ENCODE peak calls at places on chromosomes 13 and 19, in eight cellular contexts. Y is pancreas; V is cardiac muscle cell; B is thoracic aorta; L is aorta; U is tibial artery; P is CD8-positive, alpha-beta T cell; E is A549. Q is an unnamed sample. For H3K9me3, the result is how much of the 10 kb centered on the place peaks cover.

GRCh38 chr13:42832341-42833153 is 51.2 kb downstream of the FAM216B start:
- DNase-seq in Y (peak), E (no peak), L (no peak), B (no peak), U (no peak), V (peak), P (no peak), Q (peak)

GRCh38 chr13:29999492-30000372 is 149.3 kb upstream of the UBL3 start:
- DNase-seq in Y (no peak), L (no peak), P (no peak), B (no peak), E (no peak), V (no peak), U (no peak), Q (no peak)

GRCh38 chr19:4531562-4532165 is 3.4 kb downstream of the PLIN5 start:
- DNase-seq in E (no peak), U (no peak), Y (peak), L (no peak), P (no peak), V (no peak), B (no peak), Q (no peak)

GRCh38 chr13:30107536-30108136 is 199.7 kb downstream of the KATNAL1 start:
- DNase-seq in V (peak), E (no peak), L (no peak), P (no peak), U (no peak), Y (no peak), B (no peak), Q (peak)

GRCh38 chr13:48400820-48401219 is 12.1 kb downstream of the LPAR6 start:
- DNase-seq in U (no peak), V (peak), B (no peak), E (no peak), P (no peak), L (no peak), Y (no peak), Q (peak)

GRCh38 chr13:80881495-80882482 is 540.9 kb upstream of the SPRY2 start:
- DNase-seq in Y (no peak), P (no peak), L (no peak), V (peak), B (no peak), U (no peak), E (no peak), Q (peak)

GRCh38 chr19:15926484-15926883 is 7.8 kb downstream of the CYP4F11 start:
- DNase-seq in L (no peak), B (no peak), Y (no peak), U (no peak), E (no peak), V (no peak), P (no peak), Q (no peak)

GRCh38 chr13:23699271-23699670 is 129.1 kb downstream of the TNFRSF19 start:
- DNase-seq in P (no peak), E (no peak), L (no peak), B (no peak), Y (no peak), U (no peak), V (peak), Q (no peak)

GRCh38 chr13:41976491-41976890 is 15.6 kb upstream of the VWA8 start:
- DNase-seq in L (no peak), B (no peak), P (no peak), V (no peak), E (no peak), U (no peak), Y (no peak), Q (no peak)

GRCh38 chr13:50911051-50911690 is 1.6 kb downstream of the RNASEH2B start:
- DNase-seq in Y (no peak), E (no peak), U (no peak), V (peak), B (no peak), L (no peak), P (no peak), Q (peak)

GRCh38 chr19:3573162-3573857 is 566 bp downstream of the HMG20B start:
- DNase-seq in B (no peak), E (no peak), Y (no peak), P (no peak), U (peak), V (no peak), L (peak), Q (no peak)

GRCh38 chr19:8835877-8836276 is 3.7 kb downstream of the MBD3L1 start:
- DNase-seq in L (no peak), V (no peak), B (no peak), P (no peak), U (no peak), E (no peak), Y (no peak), Q (no peak)

GRCh38 chr13:30681489-30682242 is 53.7 kb upstream of the ALOX5AP start:
- DNase-seq in V (peak), B (no peak), L (no peak), E (no peak), P (no peak), U (no peak), Y (no peak), Q (no peak)

GRCh38 chr13:101248739-101249138 is 167.6 kb downstream of the NALCN start:
- DNase-seq in B (no peak), U (no peak), Y (no peak), L (no peak), P (no peak), V (no peak), E (no peak), Q (no peak)

GRCh38 chr19:42249149-42249750 is 5.7 kb downstream of the ERF start:
- DNase-seq in P (no peak), Y (no peak), U (peak), E (no peak), V (no peak), B (no peak), L (no peak), Q (no peak)

GRCh38 chr19:51904331-51905165 is at the start of gene ZNF649:
- DNase-seq in L (peak), B (peak), V (peak), P (peak), Y (peak), E (peak), U (peak), Q (peak)

GRCh38 chr19:13262450-13262849 is 112.2 kb downstream of the IER2 start:
- DNase-seq in E (peak), V (peak), L (no peak), P (no peak), U (no peak), B (no peak), Y (no peak), Q (peak)

GRCh38 chr19:14672043-14672872 is 2.4 kb downstream of the ADGRE3 start:
- DNase-seq in Y (no peak), L (no peak), P (no peak), U (peak), V (no peak), B (no peak), E (no peak), Q (no peak)

GRCh38 chr13:86856996-86857395 is 814.2 kb upstream of the SLITRK5 start:
- DNase-seq in L (no peak), Y (no peak), B (no peak), V (no peak), U (no peak), P (no peak), E (no peak), Q (no peak)

GRCh38 chr19:49691243-49692101 is 556 bp downstream of the CPT1C start:
- DNase-seq in U (no peak), P (no peak), E (no peak), L (peak), V (peak), Y (peak), B (no peak), Q (no peak)

GRCh38 chr19:2867025-2867991 is at the start of gene ZNF556:
- DNase-seq in L (no peak), Y (no peak), U (no peak), V (no peak), P (no peak), B (no peak), E (no peak), Q (no peak)

DNA sequence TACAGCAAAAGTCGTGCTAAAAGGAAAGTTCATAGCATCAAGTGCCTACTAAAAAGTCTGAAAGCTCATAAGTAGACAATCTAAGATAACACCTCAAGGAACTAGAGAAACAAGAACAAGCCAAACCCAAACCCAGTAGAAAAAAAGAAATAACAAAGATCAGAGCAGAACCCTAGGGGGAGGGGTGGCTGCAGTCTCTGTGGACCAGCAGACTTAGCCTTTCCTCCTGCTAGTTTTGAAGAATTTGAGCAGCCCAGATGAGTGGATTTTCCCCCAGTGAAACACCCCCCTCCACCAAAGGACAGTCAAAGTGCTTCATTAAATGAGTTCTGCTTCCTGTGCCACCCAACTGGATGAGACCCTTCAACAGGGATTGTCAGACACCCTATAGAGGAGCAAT is 2.6 kb upstream of the ZNF486 start:
- DNase-seq in L (no peak), U (no peak), B (no peak), V (no peak), E (no peak), P (no peak), Y (no peak), Q (no peak)
- H3K9me3 ChIP-seq in L (under half), U (under half), B (under half), V (under half), E (under half), P (under half), Y (under half), Q (under half)

DNA sequence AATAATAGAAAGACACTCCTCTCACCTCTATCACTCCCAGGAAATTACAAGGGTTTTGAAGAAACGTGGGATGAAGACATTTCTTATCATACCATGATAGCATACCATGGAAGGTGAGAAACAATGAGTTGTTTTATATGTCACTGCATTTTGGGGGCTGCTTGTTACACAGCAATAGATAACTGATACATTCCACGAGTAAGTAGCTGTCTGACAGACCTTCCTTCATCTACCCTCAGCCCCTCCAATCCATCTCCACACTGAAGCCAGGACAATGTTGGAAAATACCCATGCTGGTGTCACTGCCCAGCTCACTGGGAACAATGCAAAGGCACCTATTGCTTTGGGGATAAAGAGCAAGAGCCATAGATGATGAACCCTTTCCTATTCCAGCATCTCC is 68.9 kb upstream of the USP29 start:
- DNase-seq in B (no peak), P (no peak), E (no peak), U (no peak), L (no peak), V (no peak), Y (no peak), Q (no peak)
- H3K9me3 ChIP-seq in B (under half), P (under half), E (half or more), U (under half), L (under half), V (under half), Y (under half), Q (under half)

DNA sequence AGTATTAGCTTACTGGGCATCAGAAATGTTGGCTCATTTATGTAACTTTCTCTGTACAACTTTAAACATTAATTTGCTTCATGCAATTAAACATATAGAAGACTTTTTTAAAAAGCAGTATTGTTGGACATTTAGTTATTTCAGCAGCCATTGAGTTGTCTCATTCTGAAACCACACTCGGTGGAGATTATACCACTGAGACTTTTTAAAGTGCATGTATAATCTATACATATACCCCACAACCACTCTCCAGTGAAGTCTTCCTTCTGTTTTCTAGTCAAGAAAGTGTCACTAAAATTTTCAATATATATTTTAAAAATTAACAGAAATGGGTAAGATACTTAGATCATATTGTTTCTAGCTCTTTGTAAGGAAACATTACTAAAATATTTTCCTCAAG is 15.5 kb downstream of the SETDB2 start:
- DNase-seq in B (no peak), U (no peak), Y (no peak), P (no peak), L (no peak), V (no peak), E (no peak), Q (no peak)
- H3K9me3 ChIP-seq in B (under half), U (under half), Y (under half), P (under half), L (under half), V (under half), E (under half), Q (under half)

DNA sequence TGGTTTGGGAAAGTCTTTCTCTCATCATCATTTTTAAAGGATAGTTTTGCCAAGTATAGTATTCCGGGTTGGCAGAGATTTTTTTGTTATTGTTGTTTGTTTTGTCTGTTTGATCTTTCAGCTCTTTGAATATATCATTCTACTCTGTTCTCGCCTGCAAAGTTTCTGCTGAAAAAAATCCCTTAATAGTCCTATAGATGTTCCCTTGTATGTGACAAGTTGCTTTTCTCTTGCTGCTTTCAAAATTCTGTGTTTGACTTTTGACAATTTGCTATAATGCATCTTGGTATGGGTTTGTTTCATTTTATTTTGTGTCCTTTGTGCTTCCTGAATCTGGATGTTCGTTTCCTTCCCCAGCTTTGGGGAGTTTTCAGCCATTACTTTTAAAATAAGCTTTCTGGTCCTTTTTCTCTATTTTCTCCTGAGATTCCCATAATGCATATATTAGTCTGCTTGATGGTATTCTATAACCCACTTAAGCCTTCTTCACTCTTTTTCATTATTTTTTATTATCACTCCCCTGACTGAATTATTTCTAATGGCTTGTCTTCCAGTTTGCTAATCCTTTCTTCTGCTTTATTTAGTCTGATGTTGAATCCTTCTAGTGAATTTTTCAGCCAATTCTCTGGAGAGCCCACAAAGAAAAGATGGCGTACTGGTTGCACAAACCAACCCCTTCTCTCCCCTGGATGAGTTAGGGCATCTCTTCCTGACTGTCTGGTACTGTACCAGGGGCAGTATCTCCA is 14.6 kb downstream of the ZNF569 start:
- DNase-seq in L (no peak), Y (no peak), E (no peak), P (no peak), B (no peak), V (no peak), U (no peak), Q (no peak)
- H3K9me3 ChIP-seq in L (under half), Y (under half), E (half or more), P (half or more), B (half or more), V (under half), U (under half), Q (under half)

GRCh38 chr13:75132800-75133695 is 348.9 kb downstream of the TBC1D4 start:
- DNase-seq in V (no peak), P (no peak), U (no peak), B (no peak), Y (no peak), L (no peak), E (no peak), Q (peak)
- H3K9me3 ChIP-seq in V (under half), P (under half), U (under half), B (under half), Y (under half), L (under half), E (under half), Q (under half)

DNA sequence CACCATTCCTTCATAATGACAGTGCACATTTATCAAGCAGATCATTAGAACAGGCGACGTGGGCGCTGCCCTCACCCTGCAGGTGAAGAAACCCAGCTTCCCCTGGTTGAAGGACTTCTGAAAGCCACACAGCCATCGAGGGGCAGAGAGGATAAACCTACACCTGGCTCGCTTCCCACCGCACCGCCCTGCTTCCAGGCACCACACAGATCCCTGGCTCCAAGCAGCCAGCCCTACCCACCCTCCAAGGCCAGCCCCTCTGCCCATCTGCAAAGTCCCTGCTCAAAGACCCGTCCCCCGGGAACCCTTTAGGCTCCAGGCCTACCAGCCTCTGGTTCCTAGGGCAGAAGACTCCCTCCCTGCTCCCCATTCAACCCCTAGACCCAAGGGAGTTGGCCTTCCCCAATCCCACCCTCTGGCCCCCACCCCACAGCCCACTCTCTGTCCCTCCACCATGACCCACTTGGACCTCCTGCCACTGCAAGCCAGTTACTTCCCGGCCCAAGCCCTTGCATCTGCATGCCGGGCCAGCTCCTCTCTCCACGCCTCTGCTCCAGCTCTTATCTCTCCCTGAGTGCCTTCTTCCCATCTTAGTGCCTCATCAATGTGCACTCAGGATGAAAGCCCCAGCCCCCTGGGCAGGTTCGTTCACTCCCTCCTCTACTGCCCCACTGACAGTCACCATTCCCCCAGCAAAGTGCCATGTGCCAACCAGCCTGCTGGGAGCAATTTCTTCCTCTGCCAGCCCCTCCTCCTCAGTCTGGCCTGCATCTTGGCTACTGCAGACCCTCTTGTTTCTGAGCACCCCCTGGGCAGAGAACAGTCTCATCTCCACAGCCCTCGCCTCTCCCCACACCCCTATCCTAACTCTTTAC is 28.0 kb downstream of the PEPD start:
- DNase-seq in V (no peak), E (no peak), P (no peak), U (no peak), Y (no peak), B (no peak), L (peak), Q (no peak)
- H3K9me3 ChIP-seq in V (under half), E (under half), P (under half), U (under half), Y (under half), B (under half), L (under half), Q (under half)